ENCODE peak calls at places on chromosome 10, in four cellular contexts. N is GM23338, H is IMR-90, O is PC-9. L is an unnamed sample. For H4K20me1, the result is how much of the 10 kb centered on the place peaks cover.

GRCh38 chr10:33913194-33913593 is 578.7 kb upstream of the NRP1 start:
- DNase-seq in N (no peak), H (peak), O (no peak), L (no peak)

GRCh38 chr10:113480828-113481502 is 71.9 kb upstream of the HABP2 start:
- DNase-seq in N (no peak), H (no peak), O (no peak), L (no peak)

GRCh38 chr10:124906551-124907001 is 35.3 kb upstream of the ZRANB1 start:
- DNase-seq in N (no peak), H (peak), O (no peak), L (no peak)

GRCh38 chr10:109902992-109903947 is 20.0 kb downstream of the XPNPEP1 start:
- DNase-seq in N (no peak), H (peak), O (no peak), L (no peak)

GRCh38 chr10:116184448-116184794 is 88.6 kb downstream of the GFRA1 start:
- DNase-seq in N (no peak), H (no peak), O (no peak), L (no peak)

GRCh38 chr10:116730464-116731260 is 11.7 kb downstream of the HSPA12A start:
- DNase-seq in N (no peak), H (no peak), O (no peak), L (no peak)

GRCh38 chr10:102593074-102593803 is 51.0 kb upstream of the TRIM8 start:
- DNase-seq in N (no peak), H (peak), O (no peak), L (no peak)

GRCh38 chr10:45422207-45422606 is 48.2 kb downstream of the ALOX5 start:
- DNase-seq in N (no peak), H (no peak), O (no peak), L (no peak)

GRCh38 chr10:69043931-69044531 is 43.9 kb upstream of the SRGN start:
- DNase-seq in N (no peak), H (no peak), O (no peak), L (no peak)

GRCh38 chr10:112448903-112449302 is 1.9 kb downstream of the VTI1A start:
- DNase-seq in N (no peak), H (no peak), O (no peak), L (no peak)

GRCh38 chr10:821322-821721 is 110.2 kb downstream of the LARP4B start:
- DNase-seq in N (no peak), H (peak), O (no peak), L (no peak)

GRCh38 chr10:47335906-47336305 is 12.3 kb upstream of the RBP3 start:
- DNase-seq in N (no peak), H (no peak), O (no peak), L (no peak)

GRCh38 chr10:98321203-98321780 is 53.3 kb upstream of the LOXL4 start:
- DNase-seq in N (peak), H (no peak), O (no peak), L (peak)

GRCh38 chr10:84328303-84329093 is at the start of gene CCSER2:
- DNase-seq in N (peak), H (peak), O (peak), L (peak)

GRCh38 chr10:86520871-86521619 is 547 bp downstream of the WAPL start:
- DNase-seq in N (peak), H (peak), O (peak), L (peak)

GRCh38 chr10:84291389-84291788 is 37.0 kb upstream of the CCSER2 start:
- DNase-seq in N (peak), H (peak), O (peak), L (peak)

GRCh38 chr10:42738669-42739068 is 43.9 kb upstream of the BMS1 start:
- DNase-seq in N (no peak), H (no peak), O (no peak), L (no peak)

GRCh38 chr10:91022924-91023707 is 102.2 kb upstream of the ANKRD1 start:
- DNase-seq in N (no peak), H (no peak), O (no peak), L (no peak)

GRCh38 chr10:91340613-91341362 is 69.4 kb upstream of the HECTD2 start:
- DNase-seq in N (no peak), H (peak), O (peak), L (no peak)

GRCh38 chr10:35448687-35449662 is 112.7 kb downstream of the CCNY start:
- DNase-seq in N (no peak), H (no peak), O (peak), L (no peak)

GRCh38 chr10:70404906-70405824 is 1.2 kb downstream of the EIF4EBP2 start:
- DNase-seq in N (peak), H (peak), O (peak), L (peak)

GRCh38 chr10:119762805-119763798 is 37.3 kb downstream of the INPP5F start:
- DNase-seq in N (no peak), H (peak), O (no peak), L (no peak)

GRCh38 chr10:98259606-98260319 is 8.2 kb downstream of the LOXL4 start:
- DNase-seq in N (no peak), H (peak), O (no peak), L (no peak)

GRCh38 chr10:125057158-125058001 is 103.0 kb downstream of the CTBP2 start:
- DNase-seq in N (no peak), H (peak), O (no peak), L (no peak)

GRCh38 chr10:124742418-124743187 is 1.6 kb downstream of the FAM53B start:
- DNase-seq in N (peak), H (no peak), O (no peak), L (peak)

GRCh38 chr10:86345296-86346168 is 21.1 kb downstream of the GRID1 start:
- DNase-seq in N (no peak), H (no peak), O (peak), L (no peak)

GRCh38 chr10:115844592-115844991 is 428.4 kb downstream of the GFRA1 start:
- DNase-seq in N (no peak), H (no peak), O (no peak), L (no peak)

GRCh38 chr10:125231116-125231812 is 70.9 kb upstream of the CTBP2 start:
- DNase-seq in N (peak), H (peak), O (peak), L (no peak)

GRCh38 chr10:102065561-102066420 is 642 bp downstream of the HPS6 start:
- DNase-seq in N (peak), H (peak), O (peak), L (no peak)

GRCh38 chr10:93080350-93081046 is 6.8 kb downstream of the CYP26A1 start:
- DNase-seq in N (peak), H (peak), O (peak), L (peak)

GRCh38 chr10:9342865-9343450 is 1288.5 kb downstream of the GATA3 start:
- DNase-seq in N (peak), H (peak), O (peak), L (peak)

GRCh38 chr10:79130846-79131245 is 62.1 kb downstream of the ZMIZ1 start:
- DNase-seq in N (peak), H (no peak), O (no peak), L (no peak)

GRCh38 chr10:79128241-79128922 is 59.6 kb downstream of the ZMIZ1 start:
- DNase-seq in N (no peak), H (no peak), O (no peak), L (no peak)

GRCh38 chr10:79128923-79129305 is 60.1 kb downstream of the ZMIZ1 start:
- DNase-seq in N (no peak), H (no peak), O (no peak), L (no peak)

GRCh38 chr10:79130255-79130654 is 61.5 kb downstream of the ZMIZ1 start:
- DNase-seq in N (no peak), H (no peak), O (no peak), L (no peak)

GRCh38 chr10:79129361-79129997 is 60.7 kb downstream of the ZMIZ1 start:
- DNase-seq in N (peak), H (peak), O (no peak), L (peak)
- H2AFZ ChIP-seq in N (no peak), H (peak), O (no peak), L (no peak)

GRCh38 chr10:80184291-80184690 is 21.0 kb downstream of the ANXA11 start:
- DNase-seq in N (no peak), H (peak), O (no peak), L (no peak)
- H4K20me1 ChIP-seq in N (under half), H (half or more), O (half or more), L (half or more)

GRCh38 chr10:131747791-131748190 is 153.0 kb upstream of the PPP2R2D start:
- DNase-seq in N (no peak), H (no peak), O (no peak), L (no peak)
- H2AFZ ChIP-seq in N (no peak), H (no peak), O (no peak), L (no peak)

GRCh38 chr10:132702601-132703304 is 83.2 kb downstream of the NKX6-2 start:
- DNase-seq in N (no peak), H (no peak), O (no peak), L (no peak)
- H4K20me1 ChIP-seq in N (under half), H (under half), O (under half), L (under half)

GRCh38 chr10:20976390-20976789 is 79.3 kb upstream of the NEBL start:
- DNase-seq in N (no peak), H (no peak), O (no peak), L (no peak)
- H2AFZ ChIP-seq in N (no peak), H (no peak), O (no peak), L (no peak)

DNA sequence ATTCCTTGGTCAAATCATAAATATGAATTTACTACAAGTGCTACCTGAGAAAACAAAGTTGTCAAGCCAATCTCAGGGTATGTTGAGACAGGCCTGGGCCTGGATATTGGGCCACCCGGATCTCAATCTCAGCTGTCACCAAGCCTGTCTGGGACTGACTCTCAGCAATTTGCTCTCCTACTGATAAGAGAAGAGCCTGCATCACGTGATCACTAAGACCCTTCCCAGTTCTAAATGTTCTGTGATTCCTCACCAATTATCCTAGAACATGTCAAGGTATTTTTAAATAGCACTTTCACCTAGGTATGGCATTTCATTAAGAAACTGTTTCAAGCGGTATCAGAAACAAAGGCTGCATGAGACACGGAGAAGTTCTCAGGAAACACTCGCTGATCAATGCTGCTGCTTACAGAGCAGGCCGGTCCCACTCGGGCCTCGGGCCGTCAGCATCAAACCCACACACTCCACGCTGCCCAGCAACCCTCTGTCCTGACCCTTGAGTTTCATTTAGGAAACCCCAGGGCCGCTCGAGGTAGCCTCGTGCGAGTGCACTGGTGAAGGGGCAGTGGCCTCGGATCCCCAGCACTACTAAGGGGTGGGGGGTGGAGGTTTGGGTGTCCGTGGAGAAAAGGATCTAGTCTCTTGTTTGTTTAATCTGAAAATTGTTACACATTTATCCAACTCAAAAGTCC is 4.1 kb downstream of the KLF6 start:
- DNase-seq in N (no peak), H (peak), O (no peak), L (no peak)
- H4K20me1 ChIP-seq in N (under half), H (half or more), O (under half), L (half or more)

DNA sequence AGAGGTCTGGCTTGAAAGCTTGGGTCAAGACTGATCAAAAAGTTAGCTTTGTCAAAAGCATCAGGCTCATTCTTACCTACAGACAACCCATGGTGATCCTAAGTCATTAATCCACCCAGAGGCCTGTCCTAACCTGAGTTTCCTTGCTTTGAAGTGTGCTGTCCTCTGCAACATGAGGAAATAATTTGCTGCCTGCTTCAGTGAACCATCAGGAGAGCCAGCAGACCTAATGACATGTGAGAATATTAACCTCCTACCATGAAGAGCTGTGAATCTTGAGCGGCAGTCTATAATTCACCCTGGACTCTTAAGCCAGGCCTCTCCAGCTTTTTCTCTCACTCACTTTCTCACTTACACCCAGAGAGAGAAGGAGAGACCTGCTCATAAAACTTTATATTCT is 590.0 kb downstream of the LRMDA start:
- DNase-seq in N (no peak), H (no peak), O (no peak), L (no peak)
- H2AFZ ChIP-seq in N (no peak), H (no peak), O (no peak), L (no peak)

DNA sequence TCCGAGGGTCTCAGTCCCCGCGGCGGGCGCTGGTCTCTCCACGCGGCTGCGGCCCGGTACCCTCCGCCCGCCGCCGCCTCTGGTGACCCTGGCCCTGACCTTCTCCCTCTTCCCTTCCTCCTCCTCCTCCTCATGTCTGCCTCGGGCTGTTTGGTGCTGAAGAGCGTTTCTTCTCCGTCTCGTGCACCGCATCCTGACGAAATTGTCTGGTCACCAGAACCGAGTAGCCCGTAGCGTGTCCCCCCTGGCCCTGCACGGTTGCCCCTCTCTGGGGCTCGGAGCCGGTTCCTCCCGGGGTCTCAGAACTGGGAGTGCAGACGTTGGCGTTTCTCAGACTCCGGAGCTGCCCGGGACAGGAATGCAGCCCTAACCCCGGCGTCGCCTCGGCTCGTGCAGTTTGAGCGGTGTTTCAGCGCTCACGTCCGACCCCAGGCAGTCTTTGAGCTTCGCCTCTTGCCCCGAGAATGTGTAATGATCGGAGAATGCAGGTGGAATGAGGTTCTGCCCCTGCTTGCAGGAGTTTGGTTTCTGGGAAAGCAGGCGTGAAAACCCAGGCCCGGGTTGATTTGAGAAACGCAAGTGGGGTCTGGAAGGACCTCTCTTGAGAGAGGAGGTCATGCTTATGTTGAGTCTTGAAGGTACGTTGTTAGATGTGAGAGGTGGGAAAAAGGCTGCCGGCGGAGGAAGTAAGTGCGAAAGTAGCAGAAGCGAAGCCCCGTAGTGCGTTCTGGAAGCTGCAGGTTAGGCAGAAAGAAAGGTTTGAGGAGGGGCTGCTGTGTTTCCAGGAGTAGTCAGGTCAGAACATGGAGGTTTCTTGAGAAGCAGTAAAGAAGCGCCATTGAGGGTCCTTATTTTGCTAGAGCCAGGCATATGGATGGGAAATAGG is 743 bp downstream of the RBM17 start:
- DNase-seq in N (peak), H (no peak), O (peak), L (peak)
- H4K20me1 ChIP-seq in N (under half), H (under half), O (under half), L (under half)

L was measured in DND-41.